ENCODE peak calls at places on chromosomes 6 and 20, in nine cellular contexts. R, G, D, W, Q, B, C, V and U are unnamed samples. For H3K4me1, the result is how much of the 10 kb centered on the place peaks cover.

GRCh38 chr20:4891997-4892396 is 109.3 kb downstream of the SLC23A2 start:
- DNase-seq in R (no peak), G (no peak), D (no peak), W (no peak), Q (no peak), B (no peak), C (no peak), V (no peak), U (no peak)

GRCh38 chr6:112717856-112718255 is 370.7 kb downstream of the RFPL4B start:
- DNase-seq in R (no peak), G (no peak), D (no peak), W (no peak), Q (no peak), B (no peak), C (no peak), V (no peak), U (no peak)

GRCh38 chr6:161211380-161212035 is 62.4 kb downstream of the AGPAT4 start:
- DNase-seq in R (no peak), G (no peak), D (no peak), W (no peak), Q (peak), B (no peak), C (no peak), V (no peak), U (no peak)

GRCh38 chr20:14282140-14282539 is 55.3 kb downstream of the FLRT3 start:
- DNase-seq in R (no peak), G (no peak), D (no peak), W (no peak), Q (no peak), B (no peak), C (no peak), V (no peak), U (no peak)

GRCh38 chr6:126897779-126898178 is 220.7 kb upstream of the RSPO3 start:
- DNase-seq in R (no peak), G (no peak), D (no peak), W (no peak), Q (no peak), B (no peak), C (no peak), V (no peak), U (no peak)

GRCh38 chr6:65933390-65933789 is 226.4 kb upstream of the EYS start:
- DNase-seq in R (no peak), G (no peak), D (no peak), W (no peak), Q (no peak), B (no peak), C (no peak), V (no peak), U (no peak)

GRCh38 chr20:257419-257818 is at the start of gene DEFB132:
- DNase-seq in R (no peak), G (no peak), D (no peak), W (no peak), Q (no peak), B (peak), C (no peak), V (no peak), U (no peak)

GRCh38 chr20:36202891-36203338 is 33.4 kb upstream of the AAR2 start:
- DNase-seq in R (peak), G (peak), D (peak), W (peak), Q (peak), B (peak), C (peak), V (peak), U (peak)

GRCh38 chr6:93057584-93057983 is 361.8 kb downstream of the EPHA7 start:
- DNase-seq in R (no peak), G (no peak), D (no peak), W (no peak), Q (no peak), B (no peak), C (no peak), V (no peak), U (no peak)

GRCh38 chr6:148530394-148530923 is 187.8 kb downstream of the SASH1 start:
- DNase-seq in R (peak), G (peak), D (no peak), W (peak), Q (no peak), B (no peak), C (no peak), V (no peak), U (no peak)

GRCh38 chr20:2206957-2207769 is 88.6 kb upstream of the TGM3 start:
- DNase-seq in R (peak), G (peak), D (peak), W (peak), Q (peak), B (peak), C (peak), V (no peak), U (peak)

GRCh38 chr6:72626126-72626525 is 4.3 kb downstream of the KCNQ5 start:
- DNase-seq in R (no peak), G (no peak), D (no peak), W (no peak), Q (no peak), B (no peak), C (no peak), V (no peak), U (no peak)

GRCh38 chr6:170087946-170088348 is 202.9 kb downstream of the DLL1 start:
- DNase-seq in R (peak), G (no peak), D (peak), W (no peak), Q (no peak), B (no peak), C (no peak), V (peak), U (no peak)

GRCh38 chr20:4896971-4897497 is 104.3 kb downstream of the SLC23A2 start:
- DNase-seq in R (no peak), G (no peak), D (no peak), W (peak), Q (peak), B (no peak), C (no peak), V (no peak), U (no peak)

GRCh38 chr6:78533426-78533825 is 333.9 kb upstream of the IRAK1BP1 start:
- DNase-seq in R (no peak), G (no peak), D (no peak), W (no peak), Q (no peak), B (no peak), C (no peak), V (no peak), U (no peak)

GRCh38 chr20:51918561-51918960 is 116.2 kb upstream of the SALL4 start:
- DNase-seq in R (no peak), G (no peak), D (no peak), W (peak), Q (no peak), B (no peak), C (peak), V (no peak), U (no peak)

GRCh38 chr20:5504061-5504739 is 187.4 kb upstream of the PROKR2 start:
- DNase-seq in R (peak), G (peak), D (no peak), W (no peak), Q (no peak), B (peak), C (no peak), V (no peak), U (peak)

GRCh38 chr20:39568090-39568489 is 605.9 kb downstream of the DHX35 start:
- DNase-seq in R (no peak), G (no peak), D (no peak), W (no peak), Q (no peak), B (peak), C (no peak), V (no peak), U (no peak)

GRCh38 chr6:130810307-130811030 is 16.7 kb upstream of the SMLR1 start:
- DNase-seq in R (no peak), G (peak), D (no peak), W (no peak), Q (peak), B (peak), C (no peak), V (no peak), U (no peak)

GRCh38 chr6:81075974-81076373 is 676.5 kb downstream of the TENT5A start:
- DNase-seq in R (no peak), G (peak), D (no peak), W (peak), Q (peak), B (peak), C (peak), V (no peak), U (no peak)

GRCh38 chr6:43269273-43270007 is 26.2 kb downstream of the TTBK1 start:
- DNase-seq in R (no peak), G (peak), D (peak), W (no peak), Q (peak), B (no peak), C (no peak), V (no peak), U (peak)
- H3K4me1 ChIP-seq in R (under half), G (under half), D (under half), W (under half), Q (under half), B (under half), C (under half), V (under half), U (under half)

DNA sequence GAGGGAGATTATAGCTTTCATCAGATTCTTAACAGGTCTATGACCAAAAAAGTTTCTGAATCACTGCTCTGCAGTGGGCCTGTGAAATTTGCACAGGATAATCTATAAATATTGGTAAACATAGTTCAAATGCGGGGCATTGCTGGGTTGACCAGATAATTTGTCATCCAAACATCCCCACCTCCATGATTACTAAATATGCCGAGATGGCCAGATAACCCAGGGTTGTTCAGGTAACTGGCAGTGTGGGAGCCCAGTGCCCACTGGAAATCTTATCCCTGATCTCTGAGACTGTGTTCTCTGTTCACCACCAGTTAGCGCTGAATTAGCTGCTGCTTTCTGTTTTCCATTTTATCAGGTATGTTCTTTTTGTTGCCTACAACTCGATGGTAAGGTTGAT is 21.4 kb downstream of the PTK7 start:
- DNase-seq in R (no peak), G (no peak), D (no peak), W (no peak), Q (no peak), B (no peak), C (no peak), V (no peak), U (no peak)
- H3K4me1 ChIP-seq in R (under half), G (under half), D (under half), W (under half), Q (under half), B (under half), C (under half), V (under half), U (under half)

GRCh38 chr20:25053207-25054132 is 4.5 kb downstream of the ACSS1 start:
- DNase-seq in R (peak), G (peak), D (peak), W (no peak), Q (no peak), B (no peak), C (no peak), V (peak), U (peak)

GRCh38 chr20:25050501-25051350 is 7.2 kb downstream of the ACSS1 start:
- DNase-seq in R (peak), G (no peak), D (peak), W (no peak), Q (no peak), B (no peak), C (no peak), V (peak), U (no peak)

GRCh38 chr20:25050082-25050481 is 7.9 kb downstream of the ACSS1 start:
- DNase-seq in R (peak), G (no peak), D (peak), W (no peak), Q (no peak), B (no peak), C (no peak), V (peak), U (no peak)

GRCh38 chr20:25052255-25053206 is 5.4 kb downstream of the ACSS1 start:
- DNase-seq in R (peak), G (no peak), D (peak), W (no peak), Q (no peak), B (no peak), C (no peak), V (peak), U (no peak)

GRCh38 chr20:25051386-25052155 is 6.4 kb downstream of the ACSS1 start:
- DNase-seq in R (peak), G (no peak), D (peak), W (no peak), Q (no peak), B (no peak), C (no peak), V (peak), U (no peak)
- H3K4me1 ChIP-seq in R (under half), G (half or more), D (half or more), W (under half), Q (under half), B (under half), C (under half), V (under half), U (half or more)

GRCh38 chr6:35733633-35734032 is 3.2 kb upstream of the ARMC12 start:
- DNase-seq in R (no peak), G (no peak), D (peak), W (no peak), Q (no peak), B (no peak), C (no peak), V (no peak), U (no peak)
- H3K4me1 ChIP-seq in R (under half), G (under half), D (half or more), W (under half), Q (under half), B (under half), C (under half), V (under half), U (half or more)

DNA sequence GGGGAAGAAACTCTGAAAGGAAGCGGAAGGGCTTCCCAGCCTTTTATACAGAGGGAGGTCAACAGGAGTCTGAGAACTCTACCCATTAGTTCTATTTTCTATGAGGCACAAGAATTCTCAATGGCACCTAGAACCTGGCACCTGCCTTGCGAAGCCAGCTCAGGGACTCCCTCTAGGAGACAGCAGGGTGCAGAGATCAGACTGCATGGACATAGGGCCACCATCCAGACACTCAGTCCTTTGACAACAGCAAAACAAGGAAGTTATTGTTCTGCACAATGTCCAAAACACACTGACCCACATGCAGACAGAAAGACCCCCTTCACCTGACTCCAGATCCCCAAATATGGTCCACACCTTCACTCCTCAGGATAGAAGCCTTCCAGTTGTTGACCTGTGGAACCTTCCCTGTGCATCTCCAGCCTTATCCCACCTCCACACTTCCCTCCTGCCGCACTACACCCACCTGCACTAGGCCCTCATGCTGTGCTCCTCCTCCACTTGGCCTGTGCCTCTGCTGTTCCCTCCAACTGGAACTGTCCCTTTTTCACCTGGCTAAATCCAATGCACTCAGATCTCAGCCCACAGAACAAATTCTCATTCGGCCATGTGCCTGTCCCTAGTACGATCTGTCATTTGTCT is 27.8 kb downstream of the ACSS1 start:
- DNase-seq in R (no peak), G (no peak), D (no peak), W (no peak), Q (no peak), B (no peak), C (no peak), V (no peak), U (no peak)
- H3K4me1 ChIP-seq in R (under half), G (under half), D (under half), W (under half), Q (under half), B (under half), C (under half), V (under half), U (under half)

GRCh38 chr20:46798430-46798829 is 89.0 kb downstream of the SLC2A10 start:
- DNase-seq in R (no peak), G (no peak), D (no peak), W (no peak), Q (no peak), B (no peak), C (no peak), V (no peak), U (no peak)
- H3K4me1 ChIP-seq in R (under half), G (under half), D (under half), W (under half), Q (under half), B (under half), C (under half), V (under half), U (under half)

GRCh38 chr6:158009935-158010585 is 28.4 kb downstream of the SYNJ2 start:
- DNase-seq in R (no peak), G (no peak), D (no peak), W (no peak), Q (no peak), B (no peak), C (no peak), V (peak), U (no peak)
- H3K4me1 ChIP-seq in R (under half), G (under half), D (under half), W (under half), Q (under half), B (under half), C (under half), V (under half), U (under half)

GRCh38 chr6:35092362-35093117 is 48.6 kb downstream of the TCP11 start:
- DNase-seq in R (peak), G (peak), D (no peak), W (no peak), Q (no peak), B (peak), C (no peak), V (no peak), U (no peak)
- H3K4me1 ChIP-seq in R (under half), G (half or more), D (under half), W (under half), Q (under half), B (under half), C (under half), V (under half), U (under half)